ENCODE peak calls at places on chromosomes 7 and 10, in ten cellular contexts. Q is heart right ventricle; U is activated CD4-positive, alpha-beta T cell treated with anti-CD3 and anti-CD28 coated beads for 36 hours; Z is mucosa of gallbladder; M is psoas muscle; K is AG09309; O is islet precursor cell; X is DND-41; J is substantia nigra; W is HepG2. L is an unnamed sample.

GRCh38 chr10:80397014-80397413 is 11.3 kb upstream of the PRXL2A start:
- DNase-seq in Z (no peak), O (no peak), Q (no peak), K (no peak), W (no peak), U (no peak), M (no peak), X (no peak), J (no peak), L (no peak)

GRCh38 chr7:25360471-25360870 is 132.2 kb upstream of the NPVF start:
- DNase-seq in X (no peak), K (no peak), M (no peak), O (no peak), J (no peak), W (no peak), Z (no peak), U (no peak), Q (no peak), L (no peak)

GRCh38 chr7:127632276-127632910 is 14.5 kb upstream of the PAX4 start:
- DNase-seq in U (no peak), J (no peak), K (peak; percentile 53), X (no peak), W (no peak), Z (no peak), O (peak; percentile 83), Q (no peak), M (no peak), L (no peak)

GRCh38 chr7:152354061-152354460 is 81.7 kb downstream of the KMT2C start:
- DNase-seq in M (no peak), J (no peak), O (no peak), W (peak; percentile 4), K (no peak), U (no peak), Q (no peak), X (no peak), Z (no peak), L (no peak)

GRCh38 chr7:28840515-28841125 is 117.5 kb downstream of the TRIL start:
- DNase-seq in O (no peak), U (no peak), M (no peak), K (no peak), X (no peak), Z (no peak), J (no peak), W (no peak), Q (no peak), L (no peak)

GRCh38 chr10:105109164-105109563 is 468.1 kb downstream of the SORCS3 start:
- DNase-seq in J (no peak), K (no peak), M (no peak), O (no peak), X (no peak), Q (no peak), U (no peak), W (no peak), Z (no peak), L (no peak)

GRCh38 chr10:118383699-118384098 is 41.6 kb upstream of the FAM204A start:
- DNase-seq in Z (no peak), O (no peak), K (no peak), W (no peak), X (no peak), Q (no peak), M (no peak), U (no peak), J (no peak), L (no peak)

GRCh38 chr7:138979226-138979979 is 1.8 kb downstream of the KIAA1549 start:
- DNase-seq in M (no peak), J (no peak), U (no peak), Z (no peak), Q (no peak), X (no peak), O (no peak), W (peak; percentile 26), K (no peak), L (no peak)

GRCh38 chr10:50968386-50969091 is 83.1 kb upstream of the A1CF start:
- DNase-seq in U (no peak), Q (no peak), J (no peak), O (no peak), K (no peak), M (no peak), Z (no peak), W (no peak), X (no peak), L (no peak)

GRCh38 chr7:130352335-130353074 is 7.9 kb downstream of the CPA5 start:
- DNase-seq in Q (no peak), X (no peak), U (no peak), J (no peak), O (no peak), K (no peak), Z (no peak), M (no peak), W (no peak), L (no peak)

GRCh38 chr10:59107147-59107546 is 69.3 kb upstream of the PHYHIPL start:
- DNase-seq in U (no peak), J (no peak), O (no peak), M (no peak), Z (no peak), W (peak; percentile 78), X (no peak), K (no peak), Q (no peak), L (no peak)

GRCh38 chr10:71887767-71888166 is 36.7 kb upstream of the PSAP start:
- DNase-seq in K (no peak), X (peak; percentile 45), O (no peak), Q (no peak), M (no peak), U (no peak), J (no peak), W (no peak), Z (no peak), L (no peak)

GRCh38 chr7:38518516-38518915 is 112.7 kb downstream of the AMPH start:
- DNase-seq in O (no peak), J (no peak), Q (no peak), Z (no peak), M (no peak), K (peak; percentile 25), X (no peak), U (no peak), W (no peak), L (no peak)

GRCh38 chr10:3652886-3653285 is 132.1 kb downstream of the KLF6 start:
- DNase-seq in X (peak; percentile 87), O (peak; percentile 60), Z (no peak), J (no peak), U (peak; percentile 61), W (no peak), Q (no peak), M (no peak), K (no peak), L (no peak)

GRCh38 chr7:133602291-133602690 is 349.4 kb downstream of the EXOC4 start:
- DNase-seq in W (no peak), U (no peak), M (no peak), Q (no peak), X (no peak), J (no peak), Z (no peak), O (no peak), K (peak; percentile 27), L (no peak)

GRCh38 chr10:97499561-97500296 is 1.0 kb downstream of the UBTD1 start:
- DNase-seq in U (no peak), X (no peak), W (no peak), M (peak; percentile 84), J (peak; percentile 47), K (no peak), O (peak; percentile 83), Z (peak; percentile 46), Q (peak; percentile 74), L (peak; percentile 57)

GRCh38 chr10:11504566-11505285 is 106.7 kb downstream of the USP6NL start:
- DNase-seq in Q (no peak), U (no peak), W (no peak), Z (no peak), X (no peak), J (no peak), K (no peak), M (no peak), O (no peak), L (no peak)

GRCh38 chr10:8738987-8739386 is 684.5 kb downstream of the GATA3 start:
- DNase-seq in Z (no peak), K (no peak), M (no peak), U (no peak), Q (no peak), O (peak; percentile 94), X (no peak), J (no peak), W (no peak), L (no peak)

GRCh38 chr7:2873686-2874551 is 29.8 kb upstream of the GNA12 start:
- DNase-seq in U (peak; percentile 31), X (peak; percentile 12), J (no peak), Z (no peak), M (no peak), Q (no peak), W (no peak), K (peak; percentile 63), O (peak; percentile 94), L (no peak)

GRCh38 chr7:47147213-47147631 is 434.7 kb downstream of the TNS3 start:
- DNase-seq in J (no peak), W (peak; percentile 86), O (no peak), M (no peak), K (no peak), U (no peak), Z (peak; percentile 19), X (no peak), Q (no peak), L (no peak)

GRCh38 chr7:110977127-110977776 is 113.7 kb upstream of the LRRN3 start:
- DNase-seq in Z (no peak), M (no peak), X (no peak), Q (no peak), J (no peak), W (no peak), U (no peak), K (no peak), O (no peak), L (no peak)

GRCh38 chr7:129363-130221 is 62.8 kb upstream of the FAM20C start:
- DNase-seq in M (no peak), J (no peak), W (no peak), O (peak; percentile 25), Z (peak; percentile 37), U (no peak), X (no peak), K (peak; percentile 17), Q (no peak), L (no peak)

GRCh38 chr7:14115706-14116105 is 126.2 kb upstream of the ETV1 start:
- DNase-seq in K (no peak), J (no peak), Z (no peak), M (no peak), O (no peak), U (no peak), X (no peak), Q (no peak), W (no peak), L (no peak)

GRCh38 chr10:29735628-29736324 is 101.0 kb upstream of the SVIL start:
- DNase-seq in W (peak; percentile 61), Z (peak; percentile 84), U (peak; percentile 92), Q (peak; percentile 86), M (peak; percentile 86), O (peak; percentile 96), J (peak; percentile 16), K (no peak), X (peak; percentile 85), L (peak; percentile 86)

GRCh38 chr10:100782845-100783244 is 37.5 kb downstream of the PAX2 start:
- DNase-seq in O (no peak), J (no peak), K (no peak), U (no peak), M (no peak), Z (no peak), X (no peak), Q (no peak), W (no peak), L (no peak)

GRCh38 chr7:26305869-26306665 is 14.4 kb downstream of the SNX10 start:
- DNase-seq in Z (no peak), U (no peak), M (no peak), K (no peak), Q (no peak), X (no peak), J (no peak), W (no peak), O (no peak), L (no peak)

GRCh38 chr7:136514776-136515175 is 353.7 kb upstream of the CHRM2 start:
- DNase-seq in W (no peak), Z (no peak), Q (no peak), U (no peak), M (no peak), J (no peak), K (no peak), X (no peak), O (no peak), L (no peak)

GRCh38 chr7:107779647-107780099 is 23.4 kb downstream of the SLC26A3 start:
- DNase-seq in X (no peak), W (peak; percentile 96), M (no peak), Q (no peak), Z (no peak), O (no peak), J (no peak), K (no peak), U (no peak), L (no peak)

L was measured in stomach.